ENCODE peak calls at places on chromosomes 12 and 14, in seven cellular contexts. One of them, this sample, is unnamed.

GRCh38 chr12:86513206-86513605 is 257.0 kb upstream of the MGAT4C start:
- DNase-seq in GM12878: no peak
- DNase-seq in IMR-90: no peak
- DNase-seq in stomach: no peak
- DNase-seq in suprapubic skin: no peak
- DNase-seq in prostate gland: no peak
- DNase-seq in right lobe of liver: no peak
- DNase-seq in this sample: no peak

GRCh38 chr14:21382886-21383847 is 652 bp downstream of the SUPT16H start:
- DNase-seq in GM12878: no peak
- DNase-seq in IMR-90: peak; percentile 51
- DNase-seq in stomach: peak; percentile 30
- DNase-seq in suprapubic skin: no peak
- DNase-seq in prostate gland: peak; percentile 8
- DNase-seq in right lobe of liver: no peak
- DNase-seq in this sample: no peak

GRCh38 chr12:54215990-54216579 is 27.3 kb upstream of the SMUG1 start:
- DNase-seq in GM12878: no peak
- DNase-seq in IMR-90: no peak
- DNase-seq in stomach: no peak
- DNase-seq in suprapubic skin: no peak
- DNase-seq in prostate gland: no peak
- DNase-seq in right lobe of liver: no peak
- DNase-seq in this sample: no peak

GRCh38 chr12:75721231-75721641 is 209.8 kb upstream of the KRR1 start:
- DNase-seq in GM12878: no peak
- DNase-seq in IMR-90: peak; percentile 19
- DNase-seq in stomach: no peak
- DNase-seq in suprapubic skin: no peak
- DNase-seq in prostate gland: no peak
- DNase-seq in right lobe of liver: no peak
- DNase-seq in this sample: no peak

GRCh38 chr12:96989916-96990315 is 82.9 kb downstream of the NEDD1 start:
- DNase-seq in GM12878: no peak
- DNase-seq in IMR-90: no peak
- DNase-seq in stomach: no peak
- DNase-seq in suprapubic skin: no peak
- DNase-seq in prostate gland: no peak
- DNase-seq in right lobe of liver: no peak
- DNase-seq in this sample: no peak

GRCh38 chr12:49232940-49233841 is 31.7 kb upstream of the TUBA1C start:
- DNase-seq in GM12878: no peak
- DNase-seq in IMR-90: peak; percentile 56
- DNase-seq in stomach: peak; percentile 37
- DNase-seq in suprapubic skin: no peak
- DNase-seq in prostate gland: peak; percentile 11
- DNase-seq in right lobe of liver: peak; percentile 56
- DNase-seq in this sample: no peak

GRCh38 chr14:73783107-73783727 is 68.4 kb upstream of the PTGR2 start:
- DNase-seq in GM12878: no peak
- DNase-seq in IMR-90: no peak
- DNase-seq in stomach: no peak
- DNase-seq in suprapubic skin: no peak
- DNase-seq in prostate gland: no peak
- DNase-seq in right lobe of liver: peak; percentile 83
- DNase-seq in this sample: no peak

GRCh38 chr12:46660719-46661118 is 165.1 kb downstream of the SLC38A4 start:
- DNase-seq in GM12878: no peak
- DNase-seq in IMR-90: peak; percentile 61
- DNase-seq in stomach: no peak
- DNase-seq in suprapubic skin: no peak
- DNase-seq in prostate gland: no peak
- DNase-seq in right lobe of liver: no peak
- DNase-seq in this sample: no peak

GRCh38 chr14:28494196-28494595 is 272.4 kb upstream of the FOXG1 start:
- DNase-seq in GM12878: no peak
- DNase-seq in IMR-90: no peak
- DNase-seq in stomach: no peak
- DNase-seq in suprapubic skin: no peak
- DNase-seq in prostate gland: no peak
- DNase-seq in right lobe of liver: no peak
- DNase-seq in this sample: no peak

GRCh38 chr12:26338574-26339572 is 143.5 kb downstream of the SSPN start:
- DNase-seq in GM12878: no peak
- DNase-seq in IMR-90: peak; percentile 78
- DNase-seq in stomach: no peak
- DNase-seq in suprapubic skin: no peak
- DNase-seq in prostate gland: no peak
- DNase-seq in right lobe of liver: no peak
- DNase-seq in this sample: peak; percentile 44

GRCh38 chr14:67151082-67151666 is 38.1 kb upstream of the GARIN2 start:
- DNase-seq in GM12878: no peak
- DNase-seq in IMR-90: no peak
- DNase-seq in stomach: no peak
- DNase-seq in suprapubic skin: no peak
- DNase-seq in prostate gland: no peak
- DNase-seq in right lobe of liver: no peak
- DNase-seq in this sample: no peak

GRCh38 chr12:106919910-106920544 is 35.7 kb upstream of the TMEM263 start:
- DNase-seq in GM12878: no peak
- DNase-seq in IMR-90: peak; percentile 63
- DNase-seq in stomach: no peak
- DNase-seq in suprapubic skin: no peak
- DNase-seq in prostate gland: peak; percentile 11
- DNase-seq in right lobe of liver: no peak
- DNase-seq in this sample: no peak

GRCh38 chr14:66234411-66234810 is 251.8 kb upstream of the CCDC196 start:
- DNase-seq in GM12878: no peak
- DNase-seq in IMR-90: no peak
- DNase-seq in stomach: no peak
- DNase-seq in suprapubic skin: no peak
- DNase-seq in prostate gland: no peak
- DNase-seq in right lobe of liver: no peak
- DNase-seq in this sample: no peak

GRCh38 chr14:28875937-28876910 is 109.6 kb downstream of the FOXG1 start:
- DNase-seq in GM12878: no peak
- DNase-seq in IMR-90: no peak
- DNase-seq in stomach: no peak
- DNase-seq in suprapubic skin: no peak
- DNase-seq in prostate gland: no peak
- DNase-seq in right lobe of liver: no peak
- DNase-seq in this sample: no peak

GRCh38 chr14:28678887-28679286 is 87.7 kb upstream of the FOXG1 start:
- DNase-seq in GM12878: no peak
- DNase-seq in IMR-90: no peak
- DNase-seq in stomach: no peak
- DNase-seq in suprapubic skin: no peak
- DNase-seq in prostate gland: no peak
- DNase-seq in right lobe of liver: no peak
- DNase-seq in this sample: no peak

GRCh38 chr12:92299344-92299743 is 153.7 kb upstream of the BTG1 start:
- DNase-seq in GM12878: no peak
- DNase-seq in IMR-90: no peak
- DNase-seq in stomach: no peak
- DNase-seq in suprapubic skin: no peak
- DNase-seq in prostate gland: no peak
- DNase-seq in right lobe of liver: no peak
- DNase-seq in this sample: no peak

GRCh38 chr14:36520601-36521525 is 831 bp upstream of the NKX2-1 start:
- DNase-seq in GM12878: no peak
- DNase-seq in IMR-90: peak; percentile 2
- DNase-seq in stomach: peak; percentile 44
- DNase-seq in suprapubic skin: no peak
- DNase-seq in prostate gland: no peak
- DNase-seq in right lobe of liver: peak; percentile 48
- DNase-seq in this sample: no peak

GRCh38 chr14:23068792-23069412 is 11.6 kb upstream of the CDH24 start:
- DNase-seq in GM12878: peak; percentile 67
- DNase-seq in IMR-90: peak; percentile 93
- DNase-seq in stomach: peak; percentile 84
- DNase-seq in suprapubic skin: peak; percentile 86
- DNase-seq in prostate gland: peak; percentile 81
- DNase-seq in right lobe of liver: peak; percentile 79
- DNase-seq in this sample: peak; percentile 50

GRCh38 chr14:103121846-103122577 is 1.2 kb upstream of the TNFAIP2 start:
- DNase-seq in GM12878: no peak
- DNase-seq in IMR-90: peak; percentile 53
- DNase-seq in stomach: peak; percentile 81
- DNase-seq in suprapubic skin: peak; percentile 95
- DNase-seq in prostate gland: peak; percentile 77
- DNase-seq in right lobe of liver: peak; percentile 84
- DNase-seq in this sample: peak; percentile 88

GRCh38 chr12:28320353-28320752 is 130.1 kb downstream of the CCDC91 start:
- DNase-seq in GM12878: no peak
- DNase-seq in IMR-90: no peak
- DNase-seq in stomach: no peak
- DNase-seq in suprapubic skin: no peak
- DNase-seq in prostate gland: no peak
- DNase-seq in right lobe of liver: no peak
- DNase-seq in this sample: no peak

GRCh38 chr12:65824314-65824563 is at the start of gene HMGA2:
- DNase-seq in GM12878: no peak
- DNase-seq in IMR-90: peak; percentile 84
- DNase-seq in stomach: no peak
- DNase-seq in suprapubic skin: peak; percentile 78
- DNase-seq in prostate gland: no peak
- DNase-seq in right lobe of liver: no peak
- DNase-seq in this sample: no peak

GRCh38 chr14:85579957-85580356 is 50.0 kb downstream of the FLRT2 start:
- DNase-seq in GM12878: no peak
- DNase-seq in IMR-90: no peak
- DNase-seq in stomach: no peak
- DNase-seq in suprapubic skin: no peak
- DNase-seq in prostate gland: no peak
- DNase-seq in right lobe of liver: no peak
- DNase-seq in this sample: no peak
- TF ChIP-seq POLR2A in GM12878: no peak
- TF ChIP-seq POLR2A in IMR-90: no peak
- TF ChIP-seq POLR2A in stomach: no peak
- TF ChIP-seq POLR2A in suprapubic skin: no peak
- TF ChIP-seq POLR2A in prostate gland: no peak
- TF ChIP-seq POLR2A in right lobe of liver: no peak
- TF ChIP-seq POLR2A in this sample: no peak

DNA sequence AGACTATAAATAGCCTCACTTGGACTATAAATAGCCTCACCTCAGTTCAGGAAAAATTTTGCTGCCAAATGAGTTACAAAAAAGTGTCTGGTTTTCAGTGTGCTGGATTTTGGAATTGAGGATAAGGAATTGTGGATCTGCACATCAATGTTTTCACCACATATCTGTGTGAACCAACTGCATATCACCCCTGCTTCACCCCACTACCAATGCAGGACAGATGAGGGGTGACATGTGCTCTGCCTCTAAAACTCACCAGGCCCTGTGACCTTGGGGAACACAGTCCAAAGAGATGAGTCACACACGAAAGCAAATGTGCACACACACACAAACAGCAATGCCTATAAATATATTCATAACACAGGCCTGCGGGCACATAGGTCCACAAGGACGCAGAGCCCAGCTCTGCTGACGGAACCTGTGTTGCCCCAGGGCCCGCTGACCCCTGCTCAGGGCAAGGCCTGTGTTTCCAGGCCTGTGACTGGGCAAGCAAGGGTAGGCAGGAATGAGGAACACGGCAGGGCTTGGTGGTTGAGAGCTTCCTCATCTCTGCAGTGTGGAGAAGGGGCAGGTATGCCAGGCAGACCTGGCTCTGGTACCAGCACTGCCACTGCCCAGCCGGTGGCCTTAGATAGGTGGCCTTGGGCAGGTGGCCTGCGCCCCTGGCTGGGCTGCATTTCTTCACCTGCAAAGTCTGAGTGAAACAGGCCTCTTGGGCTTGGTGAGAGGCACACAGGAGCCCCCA is 82.4 kb downstream of the ARL6IP4 start:
- DNase-seq in GM12878: no peak
- DNase-seq in IMR-90: peak; percentile 69
- DNase-seq in stomach: peak; percentile 47
- DNase-seq in suprapubic skin: no peak
- DNase-seq in prostate gland: no peak
- DNase-seq in right lobe of liver: peak; percentile 46
- DNase-seq in this sample: peak; percentile 61
- TF ChIP-seq POLR2A in GM12878: no peak
- TF ChIP-seq POLR2A in IMR-90: no peak
- TF ChIP-seq POLR2A in stomach: no peak
- TF ChIP-seq POLR2A in suprapubic skin: no peak
- TF ChIP-seq POLR2A in prostate gland: no peak
- TF ChIP-seq POLR2A in right lobe of liver: no peak
- TF ChIP-seq POLR2A in this sample: no peak

GRCh38 chr12:6279256-6279628 is 31.2 kb upstream of the PLEKHG6 start:
- DNase-seq in GM12878: no peak
- DNase-seq in IMR-90: no peak
- DNase-seq in stomach: no peak
- DNase-seq in suprapubic skin: no peak
- DNase-seq in prostate gland: no peak
- DNase-seq in right lobe of liver: no peak
- DNase-seq in this sample: no peak

GRCh38 chr12:6280672-6281071 is 29.8 kb upstream of the PLEKHG6 start:
- DNase-seq in GM12878: no peak
- DNase-seq in IMR-90: no peak
- DNase-seq in stomach: no peak
- DNase-seq in suprapubic skin: peak; percentile 54
- DNase-seq in prostate gland: no peak
- DNase-seq in right lobe of liver: no peak
- DNase-seq in this sample: no peak

GRCh38 chr12:6281081-6281809 is 29.2 kb upstream of the PLEKHG6 start:
- DNase-seq in GM12878: no peak
- DNase-seq in IMR-90: peak; percentile 52
- DNase-seq in stomach: no peak
- DNase-seq in suprapubic skin: peak; percentile 72
- DNase-seq in prostate gland: no peak
- DNase-seq in right lobe of liver: no peak
- DNase-seq in this sample: no peak

GRCh38 chr12:6279631-6280030 is 30.9 kb upstream of the PLEKHG6 start:
- DNase-seq in GM12878: no peak
- DNase-seq in IMR-90: no peak
- DNase-seq in stomach: no peak
- DNase-seq in suprapubic skin: peak; percentile 71
- DNase-seq in prostate gland: no peak
- DNase-seq in right lobe of liver: no peak
- DNase-seq in this sample: no peak

GRCh38 chr12:6280053-6280469 is 30.4 kb upstream of the PLEKHG6 start:
- DNase-seq in GM12878: no peak
- DNase-seq in IMR-90: peak; percentile 94
- DNase-seq in stomach: peak; percentile 67
- DNase-seq in suprapubic skin: peak; percentile 71
- DNase-seq in prostate gland: peak; percentile 63
- DNase-seq in right lobe of liver: no peak
- DNase-seq in this sample: peak; percentile 83
- TF ChIP-seq POLR2A in GM12878: no peak
- TF ChIP-seq POLR2A in IMR-90: no peak
- TF ChIP-seq POLR2A in stomach: no peak
- TF ChIP-seq POLR2A in suprapubic skin: no peak
- TF ChIP-seq POLR2A in prostate gland: no peak
- TF ChIP-seq POLR2A in right lobe of liver: peak; percentile 41
- TF ChIP-seq POLR2A in this sample: no peak

DNA sequence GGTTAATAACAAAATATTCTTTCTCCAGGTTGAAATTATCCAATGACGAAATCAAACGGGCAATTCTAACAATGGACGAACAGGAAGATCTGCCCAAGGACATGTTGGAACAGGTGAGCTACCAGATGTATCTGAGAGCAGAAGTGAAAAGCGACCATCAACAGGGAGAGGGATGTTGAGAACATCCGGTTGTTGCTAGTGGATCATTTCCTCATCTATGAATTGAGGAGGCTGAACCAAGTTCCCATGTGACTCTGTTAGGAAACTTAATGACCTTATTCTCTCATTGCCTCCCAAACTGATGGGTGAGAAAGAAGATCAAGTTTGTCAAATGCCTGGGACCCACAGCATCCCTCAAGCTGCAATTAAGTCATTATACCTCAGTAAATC is 117.7 kb downstream of the GPR135 start:
- DNase-seq in GM12878: no peak
- DNase-seq in IMR-90: no peak
- DNase-seq in stomach: no peak
- DNase-seq in suprapubic skin: no peak
- DNase-seq in prostate gland: no peak
- DNase-seq in right lobe of liver: no peak
- DNase-seq in this sample: no peak
- TF ChIP-seq POLR2A in GM12878: no peak
- TF ChIP-seq POLR2A in IMR-90: no peak
- TF ChIP-seq POLR2A in stomach: no peak
- TF ChIP-seq POLR2A in suprapubic skin: no peak
- TF ChIP-seq POLR2A in prostate gland: no peak
- TF ChIP-seq POLR2A in right lobe of liver: no peak
- TF ChIP-seq POLR2A in this sample: no peak

This sample was measured in H54.